ENCODE peak calls at places on chromosome 7, in nine cellular contexts. O is fibroblast of pulmonary artery, W is choroid plexus epithelial cell, I is cardiac muscle cell, M is upper lobe of right lung, E is astrocyte of the spinal cord, D is psoas muscle, B is mammary epithelial cell, F is foreskin fibroblast. C is an unnamed sample.

GRCh38 chr7:36280840-36281812 is 108.5 kb upstream of the ANLN start:
- DNase-seq in M (peak; percentile 82), B (peak; percentile 51), I (peak; percentile 45), W (peak; percentile 94), F (peak; percentile 67), D (peak; percentile 85), E (peak; percentile 86), O (peak; percentile 72), C (peak; percentile 71)

GRCh38 chr7:14381306-14381705 is 391.8 kb upstream of the ETV1 start:
- DNase-seq in O (peak; percentile 13), W (peak; percentile 46), I (no peak), F (peak; percentile 18), B (peak; percentile 20), D (no peak), M (no peak), E (peak; percentile 47), C (no peak)

GRCh38 chr7:86776136-86776535 is 132.4 kb downstream of the GRM3 start:
- DNase-seq in E (no peak), M (no peak), O (no peak), B (no peak), W (no peak), I (no peak), F (no peak), D (no peak), C (no peak)

GRCh38 chr7:158952776-158953175 is 96.4 kb downstream of the DYNC2I1 start:
- DNase-seq in I (no peak), D (no peak), W (no peak), F (no peak), O (no peak), M (no peak), B (no peak), E (no peak), C (no peak)

GRCh38 chr7:149456770-149457421 is 4.0 kb downstream of the ZNF777 start:
- DNase-seq in M (no peak), D (no peak), I (no peak), O (no peak), E (no peak), W (no peak), B (peak; percentile 31), F (no peak), C (no peak)

GRCh38 chr7:44380831-44381493 is 55.6 kb upstream of the CAMK2B start:
- DNase-seq in E (peak; percentile 36), M (no peak), D (no peak), O (peak; percentile 40), W (peak; percentile 56), B (no peak), I (no peak), F (peak; percentile 57), C (no peak)

GRCh38 chr7:46424934-46425333 is 503.9 kb upstream of the IGFBP3 start:
- DNase-seq in O (peak; percentile 11), E (peak; percentile 5), I (peak; percentile 39), W (peak; percentile 38), D (no peak), F (no peak), B (no peak), M (no peak), C (peak; percentile 5)

GRCh38 chr7:137953043-137953691 is 48.7 kb downstream of the CREB3L2 start:
- DNase-seq in E (peak; percentile 86), O (no peak), D (no peak), F (peak; percentile 55), B (no peak), W (peak; percentile 81), M (no peak), I (peak; percentile 44), C (no peak)

GRCh38 chr7:134613623-134614347 is 32.9 kb upstream of the BPGM start:
- DNase-seq in M (no peak), I (no peak), W (peak; percentile 98), B (peak; percentile 99), D (no peak), E (peak; percentile 99), O (peak; percentile 98), F (peak; percentile 96), C (no peak)

GRCh38 chr7:100503350-100503735 is 19.6 kb downstream of the NYAP1 start:
- DNase-seq in F (peak; percentile 26), B (no peak), M (no peak), D (no peak), O (peak; percentile 76), I (no peak), E (no peak), W (peak; percentile 77), C (no peak)

DNA sequence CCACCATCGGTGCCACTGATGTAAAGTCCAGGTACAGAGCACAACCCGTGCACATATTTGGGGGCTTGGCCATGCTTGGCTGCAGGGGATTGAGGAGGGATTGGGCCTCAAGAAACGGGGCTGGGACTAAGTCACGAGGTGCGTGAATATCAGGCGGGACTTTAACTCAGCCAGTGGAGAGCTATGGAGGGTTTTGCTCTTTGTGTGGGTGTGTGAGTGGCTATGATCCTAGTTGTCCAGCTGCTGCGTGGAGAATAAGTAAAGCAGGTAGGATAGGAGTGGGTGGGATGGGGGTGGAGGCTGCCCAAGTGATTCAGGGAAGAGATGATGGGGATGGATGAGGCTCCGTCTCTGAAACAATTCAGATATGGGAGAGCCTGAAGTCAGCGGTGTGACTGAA is 1.9 kb upstream of the LFNG start:
- DNase-seq in F (no peak), I (no peak), E (peak; percentile 36), O (no peak), W (peak; percentile 61), B (no peak), D (no peak), M (no peak), C (no peak)
- H3K4me3 ChIP-seq in F (no peak overlapping the region), I (no peak overlapping the region), E (no peak overlapping the region), O (no peak overlapping the region), W (no peak overlapping the region), B (no peak overlapping the region), D (no peak overlapping the region), M (no peak overlapping the region), C (no peak overlapping the region)

DNA sequence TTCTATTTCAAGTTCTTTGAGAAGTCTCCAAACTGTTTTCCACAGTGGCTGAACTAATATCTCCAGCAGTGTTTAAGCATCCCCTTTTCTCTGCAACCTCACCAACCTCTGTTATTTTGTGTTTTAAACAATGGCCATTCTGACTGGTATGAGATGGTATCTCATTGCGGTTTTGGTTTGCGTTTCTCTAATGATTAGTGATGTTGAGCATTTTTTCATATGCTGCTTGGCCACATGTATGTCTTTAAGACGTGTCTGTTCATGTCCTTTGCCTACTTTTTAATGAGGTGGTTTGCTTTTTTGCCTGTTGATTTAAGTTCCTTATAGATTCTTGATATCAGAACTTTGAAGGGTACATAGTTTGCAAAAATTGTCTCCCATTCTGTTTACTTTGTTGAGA is 156.6 kb upstream of the IMMP2L start:
- DNase-seq in B (peak; percentile 88), I (no peak), E (no peak), M (no peak), W (no peak), D (no peak), F (no peak), O (no peak), C (no peak)
- TF ChIP-seq CTCF in B (no peak), I (no peak), E (no peak), M (no peak), W (no peak), D (no peak), F (no peak), O (no peak), C (no peak)

DNA sequence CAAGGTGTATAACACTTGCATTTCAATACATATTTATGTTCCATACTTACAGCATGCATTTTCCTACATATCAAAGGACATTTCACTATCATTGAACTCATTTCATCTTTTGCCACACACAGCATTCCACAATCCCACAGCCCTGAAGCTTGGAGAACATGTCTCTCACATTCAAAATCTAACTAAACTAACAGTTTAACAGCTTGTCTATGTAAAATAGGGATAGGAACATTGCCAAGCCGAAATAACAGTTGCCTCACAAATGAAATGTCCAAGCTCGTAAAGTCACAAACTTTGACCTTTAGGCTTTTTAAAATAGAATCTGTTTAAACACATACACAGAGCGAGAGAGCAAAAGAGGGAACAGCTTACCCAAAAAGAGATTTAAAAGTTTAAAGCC is 65.3 kb downstream of the HGF start:
- DNase-seq in D (no peak), M (no peak), F (no peak), B (no peak), O (no peak), W (no peak), I (no peak), E (no peak), C (no peak)
- H3K4me3 ChIP-seq in D (no peak overlapping the region), M (no peak overlapping the region), F (no peak overlapping the region), B (no peak overlapping the region), O (no peak overlapping the region), W (no peak overlapping the region), I (no peak overlapping the region), E (no peak overlapping the region), C (no peak overlapping the region)

DNA sequence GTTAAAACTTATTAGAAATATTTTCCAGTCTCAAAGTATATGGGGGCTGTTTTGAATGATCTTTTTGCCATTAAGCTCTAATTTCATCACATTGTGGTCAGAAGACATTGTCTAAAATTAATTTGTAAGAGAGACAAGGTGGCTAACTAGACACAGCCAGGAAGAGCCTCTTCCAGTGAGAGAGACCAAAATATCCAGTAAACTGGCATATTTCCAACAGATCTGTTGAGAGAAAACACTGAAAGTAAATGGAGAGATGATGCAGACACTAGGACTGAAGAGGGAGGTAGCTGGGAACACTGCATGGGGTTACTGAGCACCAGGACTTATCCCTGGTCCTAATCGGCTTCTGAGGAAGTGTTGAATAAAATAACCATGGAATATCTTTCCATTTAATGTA is 101.5 kb upstream of the TAS2R16 start:
- DNase-seq in D (no peak), B (no peak), M (no peak), O (no peak), E (no peak), W (no peak), I (no peak), F (no peak), C (no peak)
- TF ChIP-seq CTCF in D (no peak), B (no peak), M (no peak), O (no peak), E (no peak), W (no peak), I (no peak), F (no peak), C (no peak)

GRCh38 chr7:98771519-98772241 is 98.1 kb downstream of the TMEM130 start:
- DNase-seq in D (no peak), M (no peak), E (peak; percentile 49), I (no peak), O (peak; percentile 20), W (peak; percentile 25), B (no peak), F (peak; percentile 83), C (peak; percentile 61)

GRCh38 chr7:98774893-98775292 is 94.9 kb downstream of the TMEM130 start:
- DNase-seq in B (no peak), O (no peak), F (no peak), E (no peak), W (no peak), M (no peak), D (no peak), I (no peak), C (no peak)

GRCh38 chr7:98777051-98777450 is 92.8 kb downstream of the TMEM130 start:
- DNase-seq in M (no peak), I (no peak), E (no peak), O (no peak), D (no peak), W (no peak), F (no peak), B (no peak), C (no peak)

GRCh38 chr7:98772242-98772603 is 97.6 kb downstream of the TMEM130 start:
- DNase-seq in W (no peak), D (no peak), F (no peak), M (no peak), O (no peak), I (no peak), E (no peak), B (no peak), C (peak; percentile 62)
- H3K4me3 ChIP-seq in W (no peak overlapping the region), D (no peak overlapping the region), F (no peak overlapping the region), M (no peak overlapping the region), O (no peak overlapping the region), I (no peak overlapping the region), E (no peak overlapping the region), B (no peak overlapping the region), C (no peak overlapping the region)

GRCh38 chr7:117171106-117171505 is 151.8 kb downstream of the WNT2 start:
- DNase-seq in F (no peak), B (no peak), D (no peak), I (no peak), O (no peak), E (no peak), W (no peak), M (no peak), C (no peak)
- TF ChIP-seq CTCF in F (no peak), B (no peak), D (no peak), I (no peak), O (no peak), E (peak; percentile 8), W (peak; percentile 16), M (no peak), C (no peak)